ENCODE peak calls at places on chromosomes 5 and 9, in nine cellular contexts. One of them, this sample, is unnamed. For H3K4me1, the result is how much of the 10 kb centered on the place peaks cover.

GRCh38 chr9:77933019-77933418 is 98.6 kb downstream of the GNAQ start:
- DNase-seq in left ventricle myocardium inferior: no peak
- DNase-seq in stomach: no peak
- DNase-seq in upper lobe of right lung: no peak
- DNase-seq in A549: no peak
- DNase-seq in PC-3: peak
- DNase-seq in IMR-90: peak
- DNase-seq in ovary: no peak
- DNase-seq in tibial artery: no peak
- DNase-seq in this sample: no peak

GRCh38 chr9:38359689-38360385 is 32.7 kb upstream of the ALDH1B1 start:
- DNase-seq in left ventricle myocardium inferior: no peak
- DNase-seq in stomach: no peak
- DNase-seq in upper lobe of right lung: no peak
- DNase-seq in A549: no peak
- DNase-seq in PC-3: no peak
- DNase-seq in IMR-90: no peak
- DNase-seq in ovary: no peak
- DNase-seq in tibial artery: peak
- DNase-seq in this sample: no peak

GRCh38 chr9:74064702-74065101 is 432.4 kb upstream of the RORB start:
- DNase-seq in left ventricle myocardium inferior: no peak
- DNase-seq in stomach: no peak
- DNase-seq in upper lobe of right lung: no peak
- DNase-seq in A549: no peak
- DNase-seq in PC-3: no peak
- DNase-seq in IMR-90: no peak
- DNase-seq in ovary: no peak
- DNase-seq in tibial artery: no peak
- DNase-seq in this sample: no peak

GRCh38 chr5:181215997-181216982 is 6.8 kb upstream of the TRIM41 start:
- DNase-seq in left ventricle myocardium inferior: no peak
- DNase-seq in stomach: no peak
- DNase-seq in upper lobe of right lung: no peak
- DNase-seq in A549: peak
- DNase-seq in PC-3: peak
- DNase-seq in IMR-90: no peak
- DNase-seq in ovary: no peak
- DNase-seq in tibial artery: no peak
- DNase-seq in this sample: no peak

GRCh38 chr9:107890921-107891465 is 401.4 kb upstream of the KLF4 start:
- DNase-seq in left ventricle myocardium inferior: no peak
- DNase-seq in stomach: no peak
- DNase-seq in upper lobe of right lung: no peak
- DNase-seq in A549: no peak
- DNase-seq in PC-3: peak
- DNase-seq in IMR-90: peak
- DNase-seq in ovary: no peak
- DNase-seq in tibial artery: no peak
- DNase-seq in this sample: no peak

GRCh38 chr9:79221084-79221483 is 350.7 kb upstream of the TLE4 start:
- DNase-seq in left ventricle myocardium inferior: no peak
- DNase-seq in stomach: no peak
- DNase-seq in upper lobe of right lung: no peak
- DNase-seq in A549: peak
- DNase-seq in PC-3: peak
- DNase-seq in IMR-90: peak
- DNase-seq in ovary: no peak
- DNase-seq in tibial artery: no peak
- DNase-seq in this sample: no peak

GRCh38 chr5:172820046-172820767 is 13.8 kb upstream of the ERGIC1 start:
- DNase-seq in left ventricle myocardium inferior: no peak
- DNase-seq in stomach: peak
- DNase-seq in upper lobe of right lung: no peak
- DNase-seq in A549: no peak
- DNase-seq in PC-3: peak
- DNase-seq in IMR-90: peak
- DNase-seq in ovary: peak
- DNase-seq in tibial artery: no peak
- DNase-seq in this sample: no peak

GRCh38 chr9:127785023-127785932 is 556 bp upstream of the CDK9 start:
- DNase-seq in left ventricle myocardium inferior: peak
- DNase-seq in stomach: peak
- DNase-seq in upper lobe of right lung: peak
- DNase-seq in A549: peak
- DNase-seq in PC-3: peak
- DNase-seq in IMR-90: peak
- DNase-seq in ovary: peak
- DNase-seq in tibial artery: peak
- DNase-seq in this sample: peak

GRCh38 chr9:128372784-128373183 is 1.6 kb downstream of the URM1 start:
- DNase-seq in left ventricle myocardium inferior: no peak
- DNase-seq in stomach: no peak
- DNase-seq in upper lobe of right lung: no peak
- DNase-seq in A549: no peak
- DNase-seq in PC-3: peak
- DNase-seq in IMR-90: peak
- DNase-seq in ovary: no peak
- DNase-seq in tibial artery: no peak
- DNase-seq in this sample: no peak

GRCh38 chr5:179759961-179760541 is 27.4 kb downstream of the MAML1 start:
- DNase-seq in left ventricle myocardium inferior: no peak
- DNase-seq in stomach: no peak
- DNase-seq in upper lobe of right lung: no peak
- DNase-seq in A549: no peak
- DNase-seq in PC-3: no peak
- DNase-seq in IMR-90: no peak
- DNase-seq in ovary: no peak
- DNase-seq in tibial artery: no peak
- DNase-seq in this sample: no peak

GRCh38 chr5:133729800-133730199 is 117.5 kb upstream of the FSTL4 start:
- DNase-seq in left ventricle myocardium inferior: no peak
- DNase-seq in stomach: no peak
- DNase-seq in upper lobe of right lung: no peak
- DNase-seq in A549: no peak
- DNase-seq in PC-3: no peak
- DNase-seq in IMR-90: no peak
- DNase-seq in ovary: no peak
- DNase-seq in tibial artery: no peak
- DNase-seq in this sample: peak

GRCh38 chr5:132471944-132472343 is 18.6 kb downstream of the IRF1 start:
- DNase-seq in left ventricle myocardium inferior: no peak
- DNase-seq in stomach: peak
- DNase-seq in upper lobe of right lung: peak
- DNase-seq in A549: no peak
- DNase-seq in PC-3: no peak
- DNase-seq in IMR-90: no peak
- DNase-seq in ovary: no peak
- DNase-seq in tibial artery: peak
- DNase-seq in this sample: no peak

GRCh38 chr9:78763424-78763823 is 466.5 kb downstream of the PSAT1 start:
- DNase-seq in left ventricle myocardium inferior: no peak
- DNase-seq in stomach: no peak
- DNase-seq in upper lobe of right lung: no peak
- DNase-seq in A549: no peak
- DNase-seq in PC-3: no peak
- DNase-seq in IMR-90: no peak
- DNase-seq in ovary: no peak
- DNase-seq in tibial artery: no peak
- DNase-seq in this sample: no peak

GRCh38 chr5:61840354-61840753 is 465.7 kb upstream of the KIF2A start:
- DNase-seq in left ventricle myocardium inferior: no peak
- DNase-seq in stomach: no peak
- DNase-seq in upper lobe of right lung: no peak
- DNase-seq in A549: no peak
- DNase-seq in PC-3: no peak
- DNase-seq in IMR-90: no peak
- DNase-seq in ovary: no peak
- DNase-seq in tibial artery: no peak
- DNase-seq in this sample: no peak

GRCh38 chr9:112050544-112051475 is 124.3 kb downstream of the SUSD1 start:
- DNase-seq in left ventricle myocardium inferior: no peak
- DNase-seq in stomach: peak
- DNase-seq in upper lobe of right lung: no peak
- DNase-seq in A549: no peak
- DNase-seq in PC-3: peak
- DNase-seq in IMR-90: peak
- DNase-seq in ovary: peak
- DNase-seq in tibial artery: peak
- DNase-seq in this sample: peak

GRCh38 chr9:109912082-109912581 is 132.1 kb downstream of the PALM2AKAP2 start:
- DNase-seq in left ventricle myocardium inferior: no peak
- DNase-seq in stomach: no peak
- DNase-seq in upper lobe of right lung: no peak
- DNase-seq in A549: no peak
- DNase-seq in PC-3: peak
- DNase-seq in IMR-90: peak
- DNase-seq in ovary: no peak
- DNase-seq in tibial artery: no peak
- DNase-seq in this sample: no peak

GRCh38 chr9:89175739-89176360 is 2.8 kb downstream of the SHC3 start:
- DNase-seq in left ventricle myocardium inferior: no peak
- DNase-seq in stomach: no peak
- DNase-seq in upper lobe of right lung: no peak
- DNase-seq in A549: no peak
- DNase-seq in PC-3: no peak
- DNase-seq in IMR-90: no peak
- DNase-seq in ovary: no peak
- DNase-seq in tibial artery: no peak
- DNase-seq in this sample: no peak

GRCh38 chr5:16952968-16953671 is 17.0 kb upstream of the MYO10 start:
- DNase-seq in left ventricle myocardium inferior: no peak
- DNase-seq in stomach: no peak
- DNase-seq in upper lobe of right lung: no peak
- DNase-seq in A549: no peak
- DNase-seq in PC-3: peak
- DNase-seq in IMR-90: no peak
- DNase-seq in ovary: no peak
- DNase-seq in tibial artery: no peak
- DNase-seq in this sample: no peak
- TF ChIP-seq CTCF in left ventricle myocardium inferior: no peak
- TF ChIP-seq CTCF in stomach: no peak
- TF ChIP-seq CTCF in upper lobe of right lung: no peak
- TF ChIP-seq CTCF in A549: no peak
- TF ChIP-seq CTCF in PC-3: no peak
- TF ChIP-seq CTCF in IMR-90: no peak
- TF ChIP-seq CTCF in ovary: no peak
- TF ChIP-seq CTCF in tibial artery: no peak
- TF ChIP-seq CTCF in this sample: no peak

GRCh38 chr5:150486402-150487198 is 21.3 kb upstream of the NDST1 start:
- DNase-seq in left ventricle myocardium inferior: peak
- DNase-seq in stomach: peak
- DNase-seq in upper lobe of right lung: peak
- DNase-seq in A549: peak
- DNase-seq in PC-3: peak
- DNase-seq in IMR-90: peak
- DNase-seq in ovary: peak
- DNase-seq in tibial artery: no peak
- DNase-seq in this sample: no peak
- H3K4me1 ChIP-seq in left ventricle myocardium inferior: half or more
- H3K4me1 ChIP-seq in stomach: half or more
- H3K4me1 ChIP-seq in upper lobe of right lung: under half
- H3K4me1 ChIP-seq in A549: half or more
- H3K4me1 ChIP-seq in PC-3: under half
- H3K4me1 ChIP-seq in IMR-90: under half
- H3K4me1 ChIP-seq in ovary: under half
- H3K4me1 ChIP-seq in tibial artery: half or more
- H3K4me1 ChIP-seq in this sample: under half

GRCh38 chr9:99013550-99013949 is 69.8 kb downstream of the COL15A1 start:
- DNase-seq in left ventricle myocardium inferior: no peak
- DNase-seq in stomach: no peak
- DNase-seq in upper lobe of right lung: no peak
- DNase-seq in A549: no peak
- DNase-seq in PC-3: peak
- DNase-seq in IMR-90: no peak
- DNase-seq in ovary: no peak
- DNase-seq in tibial artery: no peak
- DNase-seq in this sample: no peak

GRCh38 chr9:99015890-99016289 is 72.2 kb downstream of the COL15A1 start:
- DNase-seq in left ventricle myocardium inferior: no peak
- DNase-seq in stomach: no peak
- DNase-seq in upper lobe of right lung: no peak
- DNase-seq in A549: no peak
- DNase-seq in PC-3: no peak
- DNase-seq in IMR-90: no peak
- DNase-seq in ovary: no peak
- DNase-seq in tibial artery: no peak
- DNase-seq in this sample: peak

GRCh38 chr9:99015448-99015847 is 71.7 kb downstream of the COL15A1 start:
- DNase-seq in left ventricle myocardium inferior: no peak
- DNase-seq in stomach: no peak
- DNase-seq in upper lobe of right lung: no peak
- DNase-seq in A549: no peak
- DNase-seq in PC-3: no peak
- DNase-seq in IMR-90: no peak
- DNase-seq in ovary: no peak
- DNase-seq in tibial artery: no peak
- DNase-seq in this sample: peak

GRCh38 chr9:99011161-99011709 is 67.5 kb downstream of the COL15A1 start:
- DNase-seq in left ventricle myocardium inferior: no peak
- DNase-seq in stomach: no peak
- DNase-seq in upper lobe of right lung: no peak
- DNase-seq in A549: no peak
- DNase-seq in PC-3: peak
- DNase-seq in IMR-90: peak
- DNase-seq in ovary: no peak
- DNase-seq in tibial artery: no peak
- DNase-seq in this sample: no peak

DNA sequence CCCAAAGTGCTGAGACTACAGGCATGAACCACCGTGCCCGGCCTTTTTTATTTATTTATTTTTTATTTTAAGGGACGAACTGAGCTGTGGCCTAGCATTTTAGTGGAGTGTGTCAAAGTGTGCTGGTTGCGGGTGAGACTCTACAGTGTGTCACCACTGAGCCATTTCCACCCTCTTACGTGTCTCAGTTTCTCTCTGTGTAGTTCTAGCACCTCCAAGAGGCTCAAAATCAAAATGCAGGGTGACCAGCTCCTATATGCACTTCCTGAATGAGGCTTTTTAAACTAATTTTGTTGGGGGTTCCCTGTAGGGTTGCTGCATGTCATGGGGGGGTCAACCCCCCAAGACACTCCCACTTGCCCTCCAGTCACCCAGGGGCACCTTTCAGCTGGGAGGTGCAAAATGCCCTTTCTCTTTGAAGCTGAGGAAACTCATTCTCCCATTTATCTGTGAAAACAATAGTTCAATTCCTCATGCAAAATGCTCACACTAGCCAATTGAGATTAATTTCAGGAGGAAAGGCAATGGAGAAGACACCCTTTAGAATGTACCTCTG is 69.3 kb downstream of the COL15A1 start:
- DNase-seq in left ventricle myocardium inferior: no peak
- DNase-seq in stomach: no peak
- DNase-seq in upper lobe of right lung: no peak
- DNase-seq in A549: no peak
- DNase-seq in PC-3: no peak
- DNase-seq in IMR-90: no peak
- DNase-seq in ovary: no peak
- DNase-seq in tibial artery: no peak
- DNase-seq in this sample: peak
- TF ChIP-seq CTCF in left ventricle myocardium inferior: peak
- TF ChIP-seq CTCF in stomach: no peak
- TF ChIP-seq CTCF in upper lobe of right lung: peak
- TF ChIP-seq CTCF in A549: no peak
- TF ChIP-seq CTCF in PC-3: no peak
- TF ChIP-seq CTCF in IMR-90: peak
- TF ChIP-seq CTCF in ovary: no peak
- TF ChIP-seq CTCF in tibial artery: peak
- TF ChIP-seq CTCF in this sample: peak

GRCh38 chr9:124268248-124268647 is 10.5 kb downstream of the NEK6 start:
- DNase-seq in left ventricle myocardium inferior: no peak
- DNase-seq in stomach: no peak
- DNase-seq in upper lobe of right lung: no peak
- DNase-seq in A549: no peak
- DNase-seq in PC-3: no peak
- DNase-seq in IMR-90: no peak
- DNase-seq in ovary: no peak
- DNase-seq in tibial artery: no peak
- DNase-seq in this sample: no peak
- H3K4me1 ChIP-seq in left ventricle myocardium inferior: half or more
- H3K4me1 ChIP-seq in stomach: half or more
- H3K4me1 ChIP-seq in upper lobe of right lung: half or more
- H3K4me1 ChIP-seq in A549: half or more
- H3K4me1 ChIP-seq in PC-3: under half
- H3K4me1 ChIP-seq in IMR-90: half or more
- H3K4me1 ChIP-seq in ovary: under half
- H3K4me1 ChIP-seq in tibial artery: half or more
- H3K4me1 ChIP-seq in this sample: under half